ENCODE peak calls at places on chromosomes 3 and 15, in eight cellular contexts. B is thyroid gland, T is uterus, A is IMR-90, W is Peyer's patch, X is adrenal gland, O is body of pancreas, H is suprapubic skin. U is an unnamed sample.

GRCh38 chr3:39811561-39811960 is 2.2 kb downstream of the MYRIP start:
- DNase-seq in W (no peak), A (no peak), X (no peak), B (no peak), H (no peak), O (no peak), T (no peak), U (no peak)

GRCh38 chr3:37309945-37310665 is 135.7 kb upstream of the LRRFIP2 start:
- DNase-seq in A (no peak), O (no peak), H (no peak), W (no peak), B (no peak), X (no peak), T (no peak), U (no peak)

GRCh38 chr15:40092416-40093223 is 16.1 kb downstream of the BMF start:
- DNase-seq in A (peak; percentile 86), O (peak; percentile 59), T (peak; percentile 95), B (peak; percentile 82), W (peak; percentile 82), H (no peak), X (peak; percentile 82), U (peak; percentile 74)

GRCh38 chr3:40574661-40575060 is 49.9 kb downstream of the ZNF621 start:
- DNase-seq in O (no peak), T (no peak), W (no peak), X (no peak), B (no peak), H (no peak), A (no peak), U (no peak)

GRCh38 chr3:159001711-159002110 is 199.9 kb downstream of the MFSD1 start:
- DNase-seq in W (no peak), H (no peak), X (no peak), T (no peak), O (no peak), B (no peak), A (no peak), U (no peak)

GRCh38 chr3:158314426-158315357 is 204.8 kb downstream of the RSRC1 start:
- DNase-seq in B (no peak), W (no peak), H (no peak), O (no peak), X (no peak), T (no peak), A (no peak), U (no peak)

GRCh38 chr15:70430029-70430428 is 332.3 kb upstream of the TLE3 start:
- DNase-seq in W (no peak), H (no peak), A (peak; percentile 77), B (no peak), X (no peak), O (no peak), T (no peak), U (no peak)

GRCh38 chr15:27734785-27735495 is 364.2 kb downstream of the OCA2 start:
- DNase-seq in O (no peak), B (no peak), W (no peak), H (no peak), T (no peak), A (no peak), X (no peak), U (no peak)

GRCh38 chr3:190142041-190142440 is 21.3 kb upstream of the P3H2 start:
- DNase-seq in H (no peak), T (no peak), A (no peak), W (no peak), O (no peak), B (no peak), X (no peak), U (no peak)

GRCh38 chr3:73674280-73674679 is 49.5 kb upstream of the PDZRN3 start:
- DNase-seq in X (peak; percentile 46), B (no peak), A (peak; percentile 71), W (no peak), O (no peak), T (no peak), H (no peak), U (no peak)

GRCh38 chr3:79751703-79752102 is 16.1 kb downstream of the ROBO1 start:
- DNase-seq in T (no peak), X (no peak), B (no peak), W (no peak), H (no peak), O (no peak), A (no peak), U (no peak)
- H3K9me3 ChIP-seq in T (no peaks in the 10 kb centered on the region), X (no peaks in the 10 kb centered on the region), B (no peaks in the 10 kb centered on the region), W (no peaks in the 10 kb centered on the region), H (no peaks in the 10 kb centered on the region), O (no peaks in the 10 kb centered on the region), A (no peaks in the 10 kb centered on the region), U (no peaks in the 10 kb centered on the region)

DNA sequence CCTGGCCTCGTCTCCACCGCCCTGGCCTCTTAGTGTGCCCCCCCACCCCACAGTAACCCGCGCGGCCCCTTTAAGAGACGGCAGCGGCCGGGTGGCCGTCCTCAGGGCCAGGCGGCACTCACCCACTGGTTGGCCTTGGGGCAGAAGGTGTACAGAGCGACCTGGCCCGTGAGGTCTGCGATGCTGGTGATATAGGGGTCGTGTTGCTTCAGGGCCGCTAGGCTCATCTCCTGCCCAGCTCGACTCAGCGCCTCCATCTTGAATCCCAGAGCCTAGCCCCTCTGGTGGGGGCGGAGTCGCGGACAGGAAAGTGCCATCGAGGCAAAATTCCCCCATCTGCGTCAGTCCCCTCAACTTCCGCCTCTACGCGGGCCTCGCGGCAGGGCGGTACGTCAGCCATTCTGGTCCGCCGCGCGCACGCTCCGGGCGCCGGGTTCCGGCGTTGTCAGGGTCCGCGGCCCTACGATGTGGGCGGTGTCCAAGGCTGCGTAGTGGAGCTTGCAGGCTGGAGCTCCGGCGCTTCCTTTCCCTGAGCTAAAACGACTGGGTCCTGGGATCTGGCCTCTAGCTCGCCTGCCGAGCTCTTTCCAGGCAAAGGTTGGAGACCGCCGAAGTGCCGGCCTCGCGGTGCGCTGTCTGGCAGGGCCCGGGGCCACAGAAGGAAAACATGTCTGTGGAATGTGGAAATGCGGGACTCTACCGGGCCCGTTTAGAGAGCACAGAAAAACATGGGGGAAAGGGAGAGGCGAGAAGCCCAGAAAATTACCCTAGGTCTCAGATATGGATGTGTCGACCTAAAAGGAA is at the start of gene DCP1A:
- DNase-seq in T (peak; percentile 96), W (peak; percentile 97), B (peak; percentile 97), H (peak; percentile 97), A (peak; percentile 97), X (peak; percentile 96), O (peak; percentile 96), U (peak; percentile 97)
- TF ChIP-seq POLR2A in T (peak; percentile 75), W (peak; percentile 88), B (peak; percentile 91), H (peak; percentile 63), A (peak; percentile 97), X (peak; percentile 96), O (peak; percentile 96), U (peak; percentile 92)

DNA sequence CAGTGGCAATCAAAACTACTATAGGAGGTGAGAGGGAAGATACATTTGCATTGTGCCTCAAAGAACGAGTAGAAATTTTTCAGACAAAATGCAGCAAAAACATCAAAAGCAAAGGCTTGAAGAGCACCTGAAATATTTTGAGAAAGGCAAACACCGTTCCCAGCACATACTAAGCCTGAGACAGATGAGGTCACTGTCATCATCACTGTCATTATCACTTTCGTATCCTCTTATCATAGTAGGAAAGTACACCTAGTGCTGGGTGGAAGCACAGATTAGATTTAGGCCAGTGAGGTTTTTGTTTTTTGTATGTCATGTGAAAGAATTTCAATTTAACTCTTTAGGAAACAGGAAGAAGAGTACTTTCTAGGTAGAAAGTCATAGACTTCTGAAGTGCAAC is 222.0 kb downstream of the GABRB3 start:
- DNase-seq in W (no peak), T (no peak), X (no peak), A (no peak), B (no peak), O (no peak), H (no peak), U (no peak)
- H3K9me3 ChIP-seq in W (no peaks in the 10 kb centered on the region), T (no peaks in the 10 kb centered on the region), X (no peaks in the 10 kb centered on the region), A (peaks cover 19% of the 10 kb centered on the region), B (no peaks in the 10 kb centered on the region), O (no peaks in the 10 kb centered on the region), H (peaks cover 3% of the 10 kb centered on the region), U (no peaks in the 10 kb centered on the region)

GRCh38 chr3:179071569-179072397 is at the start of gene ZMAT3:
- DNase-seq in A (peak; percentile 82), B (peak; percentile 85), O (peak; percentile 89), H (peak; percentile 93), T (peak; percentile 84), W (peak; percentile 89), X (peak; percentile 86), U (peak; percentile 89)
- TF ChIP-seq POLR2A in A (peak; percentile 75), B (peak; percentile 77), O (peak; percentile 74), H (no peak), T (peak; percentile 49), W (peak; percentile 60), X (peak; percentile 76), U (peak; percentile 55)

GRCh38 chr3:177127008-177127407 is 70.3 kb downstream of the TBL1XR1 start:
- DNase-seq in T (no peak), X (no peak), A (no peak), H (no peak), W (no peak), O (no peak), B (no peak), U (no peak)
- H3K9me3 ChIP-seq in T (no peaks in the 10 kb centered on the region), X (no peaks in the 10 kb centered on the region), A (no peaks in the 10 kb centered on the region), H (no peaks in the 10 kb centered on the region), W (no peaks in the 10 kb centered on the region), O (no peaks in the 10 kb centered on the region), B (no peaks in the 10 kb centered on the region), U (no peaks in the 10 kb centered on the region)

GRCh38 chr3:46124216-46125143 is 83.6 kb downstream of the CCR1 start:
- DNase-seq in A (peak; percentile 18), W (no peak), H (no peak), B (no peak), X (no peak), O (no peak), T (peak; percentile 50), U (no peak)
- TF ChIP-seq POLR2A in A (no peak), W (no peak), H (no peak), B (no peak), X (no peak), O (no peak), T (no peak), U (no peak)

DNA sequence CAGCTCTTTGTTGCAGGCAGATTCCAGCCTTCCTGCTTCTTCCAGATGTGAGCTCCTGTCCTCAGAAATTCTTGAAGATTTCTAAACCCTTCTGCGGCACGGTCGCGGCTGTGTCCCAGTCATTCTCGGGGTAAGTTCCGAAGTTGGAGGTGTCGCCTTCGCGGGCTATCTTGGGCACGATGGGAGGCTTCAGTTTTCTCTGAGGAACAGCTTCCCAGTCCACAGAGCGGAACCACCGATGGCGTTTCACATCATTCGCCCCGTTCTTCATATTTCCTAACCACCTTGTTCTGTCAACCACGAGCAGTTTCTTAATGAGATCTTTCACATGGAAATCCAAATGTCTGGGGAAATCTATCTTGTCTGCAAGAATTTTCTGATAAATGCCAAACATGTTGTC is 24.7 kb upstream of the CERS3 start:
- DNase-seq in X (no peak), B (no peak), T (no peak), H (no peak), O (no peak), A (no peak), W (no peak), U (no peak)
- H3K9me3 ChIP-seq in X (no peaks in the 10 kb centered on the region), B (no peaks in the 10 kb centered on the region), T (no peaks in the 10 kb centered on the region), H (no peaks in the 10 kb centered on the region), O (no peaks in the 10 kb centered on the region), A (peaks cover 4% of the 10 kb centered on the region), W (no peaks in the 10 kb centered on the region), U (no peaks in the 10 kb centered on the region)

GRCh38 chr3:155744626-155745324 is at the start of gene PLCH1:
- DNase-seq in B (peak; percentile 84), W (peak; percentile 82), T (peak; percentile 39), X (peak; percentile 47), O (peak; percentile 84), H (peak; percentile 84), A (peak; percentile 40), U (peak; percentile 81)
- TF ChIP-seq POLR2A in B (peak; percentile 73), W (peak; percentile 27), T (no peak), X (no peak), O (peak; percentile 35), H (no peak), A (no peak), U (no peak)

GRCh38 chr15:29172742-29173725 is 96.6 kb downstream of the NSMCE3 start:
- DNase-seq in X (no peak), T (no peak), H (no peak), O (no peak), W (no peak), B (no peak), A (no peak), U (no peak)
- H3K9me3 ChIP-seq in X (no peaks in the 10 kb centered on the region), T (no peaks in the 10 kb centered on the region), H (no peaks in the 10 kb centered on the region), O (no peaks in the 10 kb centered on the region), W (no peaks in the 10 kb centered on the region), B (no peaks in the 10 kb centered on the region), A (no peaks in the 10 kb centered on the region), U (no peaks in the 10 kb centered on the region)

U was measured in transverse colon.